ENCODE peak calls at places on chromosomes 12 and 14, in six cellular contexts. One of them, this sample, is unnamed. For H3K4me1, the result is how much of the 10 kb centered on the place peaks cover.

GRCh38 chr14:91229005-91229382 is 15.5 kb downstream of the GPR68 start:
- DNase-seq in heart left ventricle: no peak
- DNase-seq in HepG2: no peak
- DNase-seq in right lobe of liver: no peak
- DNase-seq in right cardiac atrium: no peak
- DNase-seq in spleen: no peak
- DNase-seq in this sample: no peak

GRCh38 chr12:102437511-102437910 is 42.9 kb downstream of the IGF1 start:
- DNase-seq in heart left ventricle: no peak
- DNase-seq in HepG2: no peak
- DNase-seq in right lobe of liver: no peak
- DNase-seq in right cardiac atrium: no peak
- DNase-seq in spleen: no peak
- DNase-seq in this sample: no peak

GRCh38 chr14:61466249-61466904 is 145.0 kb downstream of the PRKCH start:
- DNase-seq in heart left ventricle: peak
- DNase-seq in HepG2: peak
- DNase-seq in right lobe of liver: no peak
- DNase-seq in right cardiac atrium: peak
- DNase-seq in spleen: no peak
- DNase-seq in this sample: peak

GRCh38 chr12:45273717-45274271 is 57.9 kb downstream of the ANO6 start:
- DNase-seq in heart left ventricle: no peak
- DNase-seq in HepG2: peak
- DNase-seq in right lobe of liver: no peak
- DNase-seq in right cardiac atrium: no peak
- DNase-seq in spleen: no peak
- DNase-seq in this sample: peak

GRCh38 chr14:23009939-23010718 is at the start of gene C14orf93:
- DNase-seq in heart left ventricle: peak
- DNase-seq in HepG2: peak
- DNase-seq in right lobe of liver: peak
- DNase-seq in right cardiac atrium: peak
- DNase-seq in spleen: peak
- DNase-seq in this sample: peak

GRCh38 chr14:93538411-93538810 is 107.7 kb downstream of the UNC79 start:
- DNase-seq in heart left ventricle: no peak
- DNase-seq in HepG2: no peak
- DNase-seq in right lobe of liver: no peak
- DNase-seq in right cardiac atrium: no peak
- DNase-seq in spleen: no peak
- DNase-seq in this sample: no peak

GRCh38 chr12:101823039-101823438 is 7.7 kb downstream of the GNPTAB start:
- DNase-seq in heart left ventricle: no peak
- DNase-seq in HepG2: no peak
- DNase-seq in right lobe of liver: no peak
- DNase-seq in right cardiac atrium: no peak
- DNase-seq in spleen: peak
- DNase-seq in this sample: no peak

GRCh38 chr14:103460415-103460814 is 62.2 kb downstream of the CKB start:
- DNase-seq in heart left ventricle: no peak
- DNase-seq in HepG2: no peak
- DNase-seq in right lobe of liver: no peak
- DNase-seq in right cardiac atrium: no peak
- DNase-seq in spleen: no peak
- DNase-seq in this sample: no peak

GRCh38 chr12:104226672-104227071 is 11.1 kb downstream of the TXNRD1 start:
- DNase-seq in heart left ventricle: no peak
- DNase-seq in HepG2: no peak
- DNase-seq in right lobe of liver: no peak
- DNase-seq in right cardiac atrium: no peak
- DNase-seq in spleen: no peak
- DNase-seq in this sample: no peak

GRCh38 chr14:95123895-95124579 is 33.3 kb downstream of the DICER1 start:
- DNase-seq in heart left ventricle: peak
- DNase-seq in HepG2: no peak
- DNase-seq in right lobe of liver: no peak
- DNase-seq in right cardiac atrium: peak
- DNase-seq in spleen: no peak
- DNase-seq in this sample: no peak

GRCh38 chr12:98198261-98198982 is 317.0 kb upstream of the TMPO start:
- DNase-seq in heart left ventricle: no peak
- DNase-seq in HepG2: no peak
- DNase-seq in right lobe of liver: no peak
- DNase-seq in right cardiac atrium: no peak
- DNase-seq in spleen: no peak
- DNase-seq in this sample: no peak

GRCh38 chr14:100709252-100709955 is 17.3 kb upstream of the DLK1 start:
- DNase-seq in heart left ventricle: no peak
- DNase-seq in HepG2: no peak
- DNase-seq in right lobe of liver: no peak
- DNase-seq in right cardiac atrium: no peak
- DNase-seq in spleen: no peak
- DNase-seq in this sample: no peak

GRCh38 chr14:50351016-50351415 is 38.9 kb downstream of the DMAC2L start:
- DNase-seq in heart left ventricle: no peak
- DNase-seq in HepG2: no peak
- DNase-seq in right lobe of liver: no peak
- DNase-seq in right cardiac atrium: no peak
- DNase-seq in spleen: no peak
- DNase-seq in this sample: no peak

GRCh38 chr12:1540690-1541089 is 53.7 kb downstream of the FBXL14 start:
- DNase-seq in heart left ventricle: no peak
- DNase-seq in HepG2: peak
- DNase-seq in right lobe of liver: no peak
- DNase-seq in right cardiac atrium: no peak
- DNase-seq in spleen: no peak
- DNase-seq in this sample: no peak

GRCh38 chr14:78805586-78805985 is 635.4 kb downstream of the NRXN3 start:
- DNase-seq in heart left ventricle: no peak
- DNase-seq in HepG2: no peak
- DNase-seq in right lobe of liver: no peak
- DNase-seq in right cardiac atrium: no peak
- DNase-seq in spleen: no peak
- DNase-seq in this sample: no peak

GRCh38 chr12:16763901-16764300 is 157.9 kb upstream of the LMO3 start:
- DNase-seq in heart left ventricle: no peak
- DNase-seq in HepG2: no peak
- DNase-seq in right lobe of liver: no peak
- DNase-seq in right cardiac atrium: no peak
- DNase-seq in spleen: no peak
- DNase-seq in this sample: no peak

GRCh38 chr14:62436256-62436655 is 609.0 kb downstream of the KCNH5 start:
- DNase-seq in heart left ventricle: no peak
- DNase-seq in HepG2: no peak
- DNase-seq in right lobe of liver: no peak
- DNase-seq in right cardiac atrium: no peak
- DNase-seq in spleen: no peak
- DNase-seq in this sample: no peak

GRCh38 chr12:27913999-27914614 is 58.4 kb downstream of the PTHLH start:
- DNase-seq in heart left ventricle: no peak
- DNase-seq in HepG2: no peak
- DNase-seq in right lobe of liver: no peak
- DNase-seq in right cardiac atrium: no peak
- DNase-seq in spleen: no peak
- DNase-seq in this sample: no peak

GRCh38 chr14:69880051-69880487 is 853 bp downstream of the SMOC1 start:
- DNase-seq in heart left ventricle: no peak
- DNase-seq in HepG2: peak
- DNase-seq in right lobe of liver: no peak
- DNase-seq in right cardiac atrium: no peak
- DNase-seq in spleen: no peak
- DNase-seq in this sample: no peak

GRCh38 chr14:89576132-89576923 is 159.3 kb upstream of the FOXN3 start:
- DNase-seq in heart left ventricle: no peak
- DNase-seq in HepG2: no peak
- DNase-seq in right lobe of liver: no peak
- DNase-seq in right cardiac atrium: no peak
- DNase-seq in spleen: no peak
- DNase-seq in this sample: no peak

GRCh38 chr14:73752297-73752992 is 38.3 kb upstream of the PNMA1 start:
- DNase-seq in heart left ventricle: peak
- DNase-seq in HepG2: no peak
- DNase-seq in right lobe of liver: peak
- DNase-seq in right cardiac atrium: peak
- DNase-seq in spleen: peak
- DNase-seq in this sample: peak

GRCh38 chr12:12539411-12539810 is 23.3 kb downstream of the DUSP16 start:
- DNase-seq in heart left ventricle: no peak
- DNase-seq in HepG2: no peak
- DNase-seq in right lobe of liver: no peak
- DNase-seq in right cardiac atrium: no peak
- DNase-seq in spleen: no peak
- DNase-seq in this sample: no peak

GRCh38 chr12:71840226-71840847 is 778 bp downstream of the TBC1D15 start:
- DNase-seq in heart left ventricle: no peak
- DNase-seq in HepG2: peak
- DNase-seq in right lobe of liver: no peak
- DNase-seq in right cardiac atrium: no peak
- DNase-seq in spleen: no peak
- DNase-seq in this sample: no peak

GRCh38 chr12:10726945-10727344 is 3.8 kb upstream of the YBX3 start:
- DNase-seq in heart left ventricle: no peak
- DNase-seq in HepG2: no peak
- DNase-seq in right lobe of liver: no peak
- DNase-seq in right cardiac atrium: no peak
- DNase-seq in spleen: no peak
- DNase-seq in this sample: no peak

GRCh38 chr12:110619534-110619953 is 5.6 kb downstream of the TCTN1 start:
- DNase-seq in heart left ventricle: no peak
- DNase-seq in HepG2: no peak
- DNase-seq in right lobe of liver: no peak
- DNase-seq in right cardiac atrium: no peak
- DNase-seq in spleen: no peak
- DNase-seq in this sample: no peak
- H3K4me1 ChIP-seq in heart left ventricle: under half
- H3K4me1 ChIP-seq in HepG2: under half
- H3K4me1 ChIP-seq in right lobe of liver: under half
- H3K4me1 ChIP-seq in right cardiac atrium: under half
- H3K4me1 ChIP-seq in spleen: half or more
- H3K4me1 ChIP-seq in this sample: under half

GRCh38 chr12:96257550-96258392 is 63.6 kb downstream of the ELK3 start:
- DNase-seq in heart left ventricle: no peak
- DNase-seq in HepG2: peak
- DNase-seq in right lobe of liver: no peak
- DNase-seq in right cardiac atrium: no peak
- DNase-seq in spleen: no peak
- DNase-seq in this sample: no peak

GRCh38 chr12:96256672-96257361 is 62.6 kb downstream of the ELK3 start:
- DNase-seq in heart left ventricle: no peak
- DNase-seq in HepG2: no peak
- DNase-seq in right lobe of liver: no peak
- DNase-seq in right cardiac atrium: no peak
- DNase-seq in spleen: no peak
- DNase-seq in this sample: no peak

GRCh38 chr12:96258451-96258933 is 64.3 kb downstream of the ELK3 start:
- DNase-seq in heart left ventricle: peak
- DNase-seq in HepG2: no peak
- DNase-seq in right lobe of liver: no peak
- DNase-seq in right cardiac atrium: peak
- DNase-seq in spleen: peak
- DNase-seq in this sample: no peak

GRCh38 chr12:96250119-96250685 is 56.0 kb downstream of the ELK3 start:
- DNase-seq in heart left ventricle: no peak
- DNase-seq in HepG2: no peak
- DNase-seq in right lobe of liver: no peak
- DNase-seq in right cardiac atrium: no peak
- DNase-seq in spleen: peak
- DNase-seq in this sample: no peak

GRCh38 chr12:96255077-96255476 is 60.9 kb downstream of the ELK3 start:
- DNase-seq in heart left ventricle: peak
- DNase-seq in HepG2: no peak
- DNase-seq in right lobe of liver: no peak
- DNase-seq in right cardiac atrium: peak
- DNase-seq in spleen: no peak
- DNase-seq in this sample: no peak
- H3K27ac ChIP-seq in heart left ventricle: peak
- H3K27ac ChIP-seq in HepG2: peak
- H3K27ac ChIP-seq in right lobe of liver: peak
- H3K27ac ChIP-seq in right cardiac atrium: peak
- H3K27ac ChIP-seq in spleen: peak
- H3K27ac ChIP-seq in this sample: no peak

DNA sequence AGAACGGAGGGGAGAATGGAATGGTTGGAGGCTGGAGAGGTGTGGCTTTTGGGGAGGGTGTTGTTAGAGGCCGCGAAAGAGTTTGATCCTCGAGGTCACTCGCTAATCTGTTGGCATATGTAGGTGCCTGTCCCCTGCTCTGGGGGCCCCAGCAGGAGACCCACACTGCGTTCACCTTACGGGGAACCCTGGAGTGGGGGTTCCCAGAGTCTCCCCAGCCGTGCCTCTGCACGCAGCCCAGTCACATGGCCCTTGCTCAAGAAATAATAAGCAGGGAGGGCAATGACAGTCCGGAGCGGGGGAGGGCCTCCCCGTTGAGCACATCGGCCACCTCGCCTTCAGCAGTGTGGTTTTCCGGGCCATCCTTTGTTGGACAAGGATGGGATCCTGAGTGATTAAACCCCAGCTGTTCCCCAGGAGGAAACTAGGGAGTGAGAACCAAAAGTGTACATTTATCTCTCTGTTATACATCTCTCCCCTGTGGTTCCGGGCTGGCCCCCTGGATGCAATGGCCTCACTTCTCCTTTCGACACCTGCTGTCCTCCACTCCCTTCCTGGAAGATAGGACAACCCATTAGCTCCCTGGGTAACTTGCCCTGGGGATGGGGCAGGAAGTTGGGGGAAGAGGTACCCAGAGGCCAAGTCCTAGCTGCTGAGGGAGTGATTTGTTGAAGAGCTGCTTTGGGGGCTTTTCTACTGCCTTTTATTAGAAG is 1.3 kb downstream of the PLEKHG3 start:
- DNase-seq in heart left ventricle: peak
- DNase-seq in HepG2: no peak
- DNase-seq in right lobe of liver: peak
- DNase-seq in right cardiac atrium: no peak
- DNase-seq in spleen: peak
- DNase-seq in this sample: peak
- H3K4me3 ChIP-seq in heart left ventricle: peak
- H3K4me3 ChIP-seq in HepG2: peak
- H3K4me3 ChIP-seq in right lobe of liver: peak
- H3K4me3 ChIP-seq in right cardiac atrium: peak
- H3K4me3 ChIP-seq in spleen: peak
- H3K4me3 ChIP-seq in this sample: peak

GRCh38 chr12:89162704-89163261 is 189.5 kb downstream of the DUSP6 start:
- DNase-seq in heart left ventricle: peak
- DNase-seq in HepG2: no peak
- DNase-seq in right lobe of liver: peak
- DNase-seq in right cardiac atrium: peak
- DNase-seq in spleen: no peak
- DNase-seq in this sample: peak

GRCh38 chr12:89161553-89161952 is 190.7 kb downstream of the DUSP6 start:
- DNase-seq in heart left ventricle: no peak
- DNase-seq in HepG2: no peak
- DNase-seq in right lobe of liver: no peak
- DNase-seq in right cardiac atrium: no peak
- DNase-seq in spleen: no peak
- DNase-seq in this sample: no peak

GRCh38 chr12:89163918-89164317 is 188.4 kb downstream of the DUSP6 start:
- DNase-seq in heart left ventricle: no peak
- DNase-seq in HepG2: no peak
- DNase-seq in right lobe of liver: no peak
- DNase-seq in right cardiac atrium: no peak
- DNase-seq in spleen: no peak
- DNase-seq in this sample: no peak

GRCh38 chr12:89157413-89157812 is 194.9 kb downstream of the DUSP6 start:
- DNase-seq in heart left ventricle: no peak
- DNase-seq in HepG2: peak
- DNase-seq in right lobe of liver: no peak
- DNase-seq in right cardiac atrium: no peak
- DNase-seq in spleen: no peak
- DNase-seq in this sample: no peak

GRCh38 chr12:89160716-89161123 is 191.6 kb downstream of the DUSP6 start:
- DNase-seq in heart left ventricle: peak
- DNase-seq in HepG2: no peak
- DNase-seq in right lobe of liver: peak
- DNase-seq in right cardiac atrium: peak
- DNase-seq in spleen: peak
- DNase-seq in this sample: peak
- H3K4me1 ChIP-seq in heart left ventricle: under half
- H3K4me1 ChIP-seq in HepG2: under half
- H3K4me1 ChIP-seq in right lobe of liver: under half
- H3K4me1 ChIP-seq in right cardiac atrium: under half
- H3K4me1 ChIP-seq in spleen: half or more
- H3K4me1 ChIP-seq in this sample: half or more